ENCODE peak calls at places on chromosomes 11 and 22, in eight cellular contexts. One of them, this sample, is unnamed.
A peak's percentile ranks its signal among the peaks of the same experiment; 100 is the strongest.

GRCh38 chr11:134048028-134048427 is 20.8 kb upstream of the JAM3 start:
- DNase-seq in activated B cell treated with CpG ODN at 0.5 μM for 24 hours: no peak
- DNase-seq in GM06990: no peak
- DNase-seq in cardiac muscle cell: no peak
- DNase-seq in HFF-Myc: no peak
- DNase-seq in testis: no peak
- DNase-seq in DND-41: no peak
- DNase-seq in WERI-Rb-1: no peak
- DNase-seq in this sample: no peak

GRCh38 chr22:50621491-50621880 is 6.5 kb downstream of the ARSA start:
- DNase-seq in activated B cell treated with CpG ODN at 0.5 μM for 24 hours: no peak
- DNase-seq in GM06990: peak; percentile 69
- DNase-seq in cardiac muscle cell: no peak
- DNase-seq in HFF-Myc: no peak
- DNase-seq in testis: no peak
- DNase-seq in DND-41: peak; percentile 58
- DNase-seq in WERI-Rb-1: no peak
- DNase-seq in this sample: no peak

GRCh38 chr22:48488611-48489456 is 1338.8 kb downstream of the BRD1 start:
- DNase-seq in activated B cell treated with CpG ODN at 0.5 μM for 24 hours: no peak
- DNase-seq in GM06990: no peak
- DNase-seq in cardiac muscle cell: peak; percentile 34
- DNase-seq in HFF-Myc: no peak
- DNase-seq in testis: no peak
- DNase-seq in DND-41: no peak
- DNase-seq in WERI-Rb-1: peak; percentile 34
- DNase-seq in this sample: no peak

GRCh38 chr22:36325163-36326031 is 62.4 kb downstream of the MYH9 start:
- DNase-seq in activated B cell treated with CpG ODN at 0.5 μM for 24 hours: no peak
- DNase-seq in GM06990: no peak
- DNase-seq in cardiac muscle cell: no peak
- DNase-seq in HFF-Myc: no peak
- DNase-seq in testis: peak; percentile 61
- DNase-seq in DND-41: no peak
- DNase-seq in WERI-Rb-1: no peak
- DNase-seq in this sample: no peak

GRCh38 chr11:77170107-77170506 is 42.1 kb downstream of the MYO7A start:
- DNase-seq in activated B cell treated with CpG ODN at 0.5 μM for 24 hours: no peak
- DNase-seq in GM06990: no peak
- DNase-seq in cardiac muscle cell: peak; percentile 23
- DNase-seq in HFF-Myc: no peak
- DNase-seq in testis: no peak
- DNase-seq in DND-41: no peak
- DNase-seq in WERI-Rb-1: no peak
- DNase-seq in this sample: no peak

GRCh38 chr22:50467773-50468440 is 6.9 kb downstream of the SBF1 start:
- DNase-seq in activated B cell treated with CpG ODN at 0.5 μM for 24 hours: no peak
- DNase-seq in GM06990: no peak
- DNase-seq in cardiac muscle cell: no peak
- DNase-seq in HFF-Myc: no peak
- DNase-seq in testis: no peak
- DNase-seq in DND-41: no peak
- DNase-seq in WERI-Rb-1: no peak
- DNase-seq in this sample: no peak

GRCh38 chr11:32302826-32303225 is 132.5 kb downstream of the WT1 start:
- DNase-seq in activated B cell treated with CpG ODN at 0.5 μM for 24 hours: no peak
- DNase-seq in GM06990: no peak
- DNase-seq in cardiac muscle cell: no peak
- DNase-seq in HFF-Myc: no peak
- DNase-seq in testis: no peak
- DNase-seq in DND-41: no peak
- DNase-seq in WERI-Rb-1: no peak
- DNase-seq in this sample: no peak

GRCh38 chr11:1084561-1085439 is 10.1 kb downstream of the MUC2 start:
- DNase-seq in activated B cell treated with CpG ODN at 0.5 μM for 24 hours: no peak
- DNase-seq in GM06990: no peak
- DNase-seq in cardiac muscle cell: no peak
- DNase-seq in HFF-Myc: no peak
- DNase-seq in testis: no peak
- DNase-seq in DND-41: no peak
- DNase-seq in WERI-Rb-1: no peak
- DNase-seq in this sample: peak; percentile 40

GRCh38 chr11:134731562-134731961 is 319.5 kb upstream of the B3GAT1 start:
- DNase-seq in activated B cell treated with CpG ODN at 0.5 μM for 24 hours: no peak
- DNase-seq in GM06990: no peak
- DNase-seq in cardiac muscle cell: peak; percentile 35
- DNase-seq in HFF-Myc: no peak
- DNase-seq in testis: no peak
- DNase-seq in DND-41: no peak
- DNase-seq in WERI-Rb-1: no peak
- DNase-seq in this sample: no peak

GRCh38 chr11:6418958-6419611 is at the start of gene APBB1:
- DNase-seq in activated B cell treated with CpG ODN at 0.5 μM for 24 hours: peak; percentile 76
- DNase-seq in GM06990: peak; percentile 66
- DNase-seq in cardiac muscle cell: peak; percentile 71
- DNase-seq in HFF-Myc: no peak
- DNase-seq in testis: peak; percentile 77
- DNase-seq in DND-41: peak; percentile 48
- DNase-seq in WERI-Rb-1: peak; percentile 68
- DNase-seq in this sample: no peak

GRCh38 chr22:21714784-21715183 is 20.8 kb downstream of the YPEL1 start:
- DNase-seq in activated B cell treated with CpG ODN at 0.5 μM for 24 hours: no peak
- DNase-seq in GM06990: no peak
- DNase-seq in cardiac muscle cell: no peak
- DNase-seq in HFF-Myc: no peak
- DNase-seq in testis: no peak
- DNase-seq in DND-41: no peak
- DNase-seq in WERI-Rb-1: no peak
- DNase-seq in this sample: no peak

GRCh38 chr11:25775608-25776007 is 556.3 kb upstream of the ANO3 start:
- DNase-seq in activated B cell treated with CpG ODN at 0.5 μM for 24 hours: no peak
- DNase-seq in GM06990: no peak
- DNase-seq in cardiac muscle cell: no peak
- DNase-seq in HFF-Myc: no peak
- DNase-seq in testis: no peak
- DNase-seq in DND-41: no peak
- DNase-seq in WERI-Rb-1: no peak
- DNase-seq in this sample: no peak

GRCh38 chr11:66292543-66293332 is 1.0 kb downstream of the TMEM151A start:
- DNase-seq in activated B cell treated with CpG ODN at 0.5 μM for 24 hours: no peak
- DNase-seq in GM06990: no peak
- DNase-seq in cardiac muscle cell: no peak
- DNase-seq in HFF-Myc: no peak
- DNase-seq in testis: no peak
- DNase-seq in DND-41: no peak
- DNase-seq in WERI-Rb-1: no peak
- DNase-seq in this sample: no peak

GRCh38 chr22:24216541-24217209 is 28.2 kb downstream of the GGT5 start:
- DNase-seq in activated B cell treated with CpG ODN at 0.5 μM for 24 hours: no peak
- DNase-seq in GM06990: no peak
- DNase-seq in cardiac muscle cell: no peak
- DNase-seq in HFF-Myc: no peak
- DNase-seq in testis: no peak
- DNase-seq in DND-41: peak; percentile 11
- DNase-seq in WERI-Rb-1: no peak
- DNase-seq in this sample: no peak

GRCh38 chr11:3163241-3163981 is 1.7 kb downstream of the OSBPL5 start:
- DNase-seq in activated B cell treated with CpG ODN at 0.5 μM for 24 hours: no peak
- DNase-seq in GM06990: no peak
- DNase-seq in cardiac muscle cell: no peak
- DNase-seq in HFF-Myc: no peak
- DNase-seq in testis: no peak
- DNase-seq in DND-41: peak; percentile 88
- DNase-seq in WERI-Rb-1: no peak
- DNase-seq in this sample: peak; percentile 37

GRCh38 chr22:40043086-40043485 is 48.3 kb downstream of the FAM83F start:
- DNase-seq in activated B cell treated with CpG ODN at 0.5 μM for 24 hours: no peak
- DNase-seq in GM06990: no peak
- DNase-seq in cardiac muscle cell: no peak
- DNase-seq in HFF-Myc: no peak
- DNase-seq in testis: peak; percentile 65
- DNase-seq in DND-41: no peak
- DNase-seq in WERI-Rb-1: no peak
- DNase-seq in this sample: no peak

GRCh38 chr22:45997077-45997774 is 20.3 kb upstream of the WNT7B start:
- DNase-seq in activated B cell treated with CpG ODN at 0.5 μM for 24 hours: no peak
- DNase-seq in GM06990: peak; percentile 69
- DNase-seq in cardiac muscle cell: no peak
- DNase-seq in HFF-Myc: peak; percentile 83
- DNase-seq in testis: peak; percentile 89
- DNase-seq in DND-41: peak; percentile 39
- DNase-seq in WERI-Rb-1: peak; percentile 52
- DNase-seq in this sample: peak; percentile 91

GRCh38 chr22:20137671-20138416 is 6.2 kb downstream of the ZDHHC8 start:
- DNase-seq in activated B cell treated with CpG ODN at 0.5 μM for 24 hours: no peak
- DNase-seq in GM06990: no peak
- DNase-seq in cardiac muscle cell: peak; percentile 42
- DNase-seq in HFF-Myc: no peak
- DNase-seq in testis: no peak
- DNase-seq in DND-41: no peak
- DNase-seq in WERI-Rb-1: no peak
- DNase-seq in this sample: no peak

GRCh38 chr22:45194686-45195085 is 31.0 kb downstream of the NUP50 start:
- DNase-seq in activated B cell treated with CpG ODN at 0.5 μM for 24 hours: no peak
- DNase-seq in GM06990: no peak
- DNase-seq in cardiac muscle cell: no peak
- DNase-seq in HFF-Myc: no peak
- DNase-seq in testis: no peak
- DNase-seq in DND-41: no peak
- DNase-seq in WERI-Rb-1: no peak
- DNase-seq in this sample: no peak

GRCh38 chr11:97865424-97866012 is 1155.2 kb upstream of the CNTN5 start:
- DNase-seq in activated B cell treated with CpG ODN at 0.5 μM for 24 hours: no peak
- DNase-seq in GM06990: no peak
- DNase-seq in cardiac muscle cell: no peak
- DNase-seq in HFF-Myc: no peak
- DNase-seq in testis: no peak
- DNase-seq in DND-41: no peak
- DNase-seq in WERI-Rb-1: no peak
- DNase-seq in this sample: no peak

GRCh38 chr11:11400635-11401232 is 47.7 kb upstream of the CSNK2A3 start:
- DNase-seq in activated B cell treated with CpG ODN at 0.5 μM for 24 hours: no peak
- DNase-seq in GM06990: no peak
- DNase-seq in cardiac muscle cell: no peak
- DNase-seq in HFF-Myc: no peak
- DNase-seq in testis: no peak
- DNase-seq in DND-41: peak; percentile 12
- DNase-seq in WERI-Rb-1: peak; percentile 44
- DNase-seq in this sample: no peak
- TF ChIP-seq CTCF in activated B cell treated with CpG ODN at 0.5 μM for 24 hours: no peak
- TF ChIP-seq CTCF in GM06990: peak; percentile 46
- TF ChIP-seq CTCF in cardiac muscle cell: peak; percentile 11
- TF ChIP-seq CTCF in HFF-Myc: peak; percentile 38
- TF ChIP-seq CTCF in testis: no peak
- TF ChIP-seq CTCF in DND-41: peak; percentile 34
- TF ChIP-seq CTCF in WERI-Rb-1: peak; percentile 64
- TF ChIP-seq CTCF in this sample: no peak

GRCh38 chr22:42726811-42727210 is 6.1 kb upstream of the A4GALT start:
- DNase-seq in activated B cell treated with CpG ODN at 0.5 μM for 24 hours: no peak
- DNase-seq in GM06990: no peak
- DNase-seq in cardiac muscle cell: no peak
- DNase-seq in HFF-Myc: no peak
- DNase-seq in testis: no peak
- DNase-seq in DND-41: no peak
- DNase-seq in WERI-Rb-1: no peak
- DNase-seq in this sample: no peak
- TF ChIP-seq CTCF in activated B cell treated with CpG ODN at 0.5 μM for 24 hours: no peak
- TF ChIP-seq CTCF in GM06990: no peak
- TF ChIP-seq CTCF in cardiac muscle cell: no peak
- TF ChIP-seq CTCF in HFF-Myc: no peak
- TF ChIP-seq CTCF in testis: no peak
- TF ChIP-seq CTCF in DND-41: no peak
- TF ChIP-seq CTCF in WERI-Rb-1: no peak
- TF ChIP-seq CTCF in this sample: no peak

GRCh38 chr22:37594237-37594636 is 14.3 kb upstream of the LGALS2 start:
- DNase-seq in activated B cell treated with CpG ODN at 0.5 μM for 24 hours: no peak
- DNase-seq in GM06990: no peak
- DNase-seq in cardiac muscle cell: no peak
- DNase-seq in HFF-Myc: no peak
- DNase-seq in testis: no peak
- DNase-seq in DND-41: no peak
- DNase-seq in WERI-Rb-1: no peak
- DNase-seq in this sample: no peak
- TF ChIP-seq CTCF in activated B cell treated with CpG ODN at 0.5 μM for 24 hours: no peak
- TF ChIP-seq CTCF in GM06990: no peak
- TF ChIP-seq CTCF in cardiac muscle cell: no peak
- TF ChIP-seq CTCF in HFF-Myc: no peak
- TF ChIP-seq CTCF in testis: no peak
- TF ChIP-seq CTCF in DND-41: no peak
- TF ChIP-seq CTCF in WERI-Rb-1: peak; percentile 2
- TF ChIP-seq CTCF in this sample: no peak

DNA sequence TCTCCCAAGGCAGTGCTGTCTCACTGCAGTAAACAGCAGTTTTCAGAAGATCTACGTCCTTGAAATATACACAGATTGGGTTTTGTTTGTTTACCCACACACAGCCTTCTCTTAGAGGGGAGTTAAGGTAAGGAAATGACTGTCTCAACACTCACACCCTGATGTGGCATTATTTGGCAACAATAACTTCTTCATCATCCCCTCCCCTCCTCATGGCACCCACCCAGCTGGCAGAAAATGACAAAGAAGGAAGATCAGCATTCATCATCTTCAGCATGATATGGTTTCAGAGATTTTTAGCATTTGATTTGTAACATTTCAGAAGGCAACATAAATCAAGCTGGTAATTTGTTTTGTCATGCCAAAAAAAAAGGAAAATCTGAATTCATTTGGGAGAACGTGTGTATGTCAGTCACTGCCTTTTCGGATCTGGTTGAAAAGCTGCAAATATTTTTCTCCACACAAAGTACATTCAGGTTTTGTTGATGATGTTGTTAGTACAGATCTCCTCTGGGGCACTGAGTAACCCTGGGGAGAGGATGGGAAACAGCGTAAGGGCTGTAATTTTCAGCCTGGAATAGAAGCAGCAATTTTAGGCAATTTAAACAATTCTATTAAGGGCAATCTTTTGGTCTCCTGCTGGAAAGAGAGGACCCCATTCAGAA is 132.6 kb downstream of the COMMD9 start:
- DNase-seq in activated B cell treated with CpG ODN at 0.5 μM for 24 hours: no peak
- DNase-seq in GM06990: no peak
- DNase-seq in cardiac muscle cell: no peak
- DNase-seq in HFF-Myc: no peak
- DNase-seq in testis: no peak
- DNase-seq in DND-41: no peak
- DNase-seq in WERI-Rb-1: no peak
- DNase-seq in this sample: no peak
- TF ChIP-seq CTCF in activated B cell treated with CpG ODN at 0.5 μM for 24 hours: no peak
- TF ChIP-seq CTCF in GM06990: no peak
- TF ChIP-seq CTCF in cardiac muscle cell: no peak
- TF ChIP-seq CTCF in HFF-Myc: no peak
- TF ChIP-seq CTCF in testis: no peak
- TF ChIP-seq CTCF in DND-41: no peak
- TF ChIP-seq CTCF in WERI-Rb-1: no peak
- TF ChIP-seq CTCF in this sample: no peak

GRCh38 chr11:5390210-5390609 is 6.6 kb downstream of the OR51M1 start:
- DNase-seq in activated B cell treated with CpG ODN at 0.5 μM for 24 hours: no peak
- DNase-seq in GM06990: no peak
- DNase-seq in cardiac muscle cell: no peak
- DNase-seq in HFF-Myc: no peak
- DNase-seq in testis: no peak
- DNase-seq in DND-41: no peak
- DNase-seq in WERI-Rb-1: no peak
- DNase-seq in this sample: no peak
- TF ChIP-seq CTCF in activated B cell treated with CpG ODN at 0.5 μM for 24 hours: no peak
- TF ChIP-seq CTCF in GM06990: peak; percentile 31
- TF ChIP-seq CTCF in cardiac muscle cell: no peak
- TF ChIP-seq CTCF in HFF-Myc: no peak
- TF ChIP-seq CTCF in testis: no peak
- TF ChIP-seq CTCF in DND-41: no peak
- TF ChIP-seq CTCF in WERI-Rb-1: no peak
- TF ChIP-seq CTCF in this sample: no peak

GRCh38 chr11:64185323-64186204 is at the start of gene STIP1:
- DNase-seq in activated B cell treated with CpG ODN at 0.5 μM for 24 hours: peak; percentile 93
- DNase-seq in GM06990: peak; percentile 98
- DNase-seq in cardiac muscle cell: peak; percentile 100
- DNase-seq in HFF-Myc: peak; percentile 100
- DNase-seq in testis: peak; percentile 99
- DNase-seq in DND-41: peak; percentile 100
- DNase-seq in WERI-Rb-1: peak; percentile 99
- DNase-seq in this sample: peak; percentile 100
- TF ChIP-seq CTCF in activated B cell treated with CpG ODN at 0.5 μM for 24 hours: no peak
- TF ChIP-seq CTCF in GM06990: peak; percentile 42
- TF ChIP-seq CTCF in cardiac muscle cell: peak; percentile 48
- TF ChIP-seq CTCF in HFF-Myc: peak; percentile 18
- TF ChIP-seq CTCF in testis: peak; percentile 43
- TF ChIP-seq CTCF in DND-41: peak; percentile 63
- TF ChIP-seq CTCF in WERI-Rb-1: no peak
- TF ChIP-seq CTCF in this sample: no peak

This sample was measured in CD14-positive monocyte.